ENCODE peak calls at places on chromosome 14, in eight cellular contexts. One of them, this sample, is unnamed.

GRCh38 chr14:20956376-20956976 is 1.2 kb downstream of the RNASE2 start:
- DNase-seq in HS-27A: no peak
- DNase-seq in non-pigmented ciliary epithelial cell: no peak
- DNase-seq in activated naive CD4-positive, alpha-beta T cell: no peak
- DNase-seq in NCI-H774: no peak
- DNase-seq in dorsolateral prefrontal cortex: no peak
- DNase-seq in GM19239: no peak
- DNase-seq in WTC11: no peak
- DNase-seq in this sample: no peak

GRCh38 chr14:36654185-36655053 is 7.2 kb upstream of the PAX9 start:
- DNase-seq in non-pigmented ciliary epithelial cell: no peak
- DNase-seq in NCI-H774: no peak
- DNase-seq in GM19239: no peak
- DNase-seq in activated naive CD4-positive, alpha-beta T cell: no peak
- DNase-seq in WTC11: peak; percentile 63
- DNase-seq in HS-27A: no peak
- DNase-seq in dorsolateral prefrontal cortex: no peak
- DNase-seq in this sample: no peak

GRCh38 chr14:52314521-52315354 is 626 bp downstream of the PTGER2 start:
- DNase-seq in HS-27A: no peak
- DNase-seq in WTC11: peak; percentile 48
- DNase-seq in activated naive CD4-positive, alpha-beta T cell: peak; percentile 9
- DNase-seq in GM19239: no peak
- DNase-seq in non-pigmented ciliary epithelial cell: no peak
- DNase-seq in dorsolateral prefrontal cortex: no peak
- DNase-seq in NCI-H774: no peak
- DNase-seq in this sample: no peak

GRCh38 chr14:81221579-81222102 is 882 bp upstream of the GTF2A1 start:
- DNase-seq in GM19239: no peak
- DNase-seq in NCI-H774: no peak
- DNase-seq in non-pigmented ciliary epithelial cell: no peak
- DNase-seq in activated naive CD4-positive, alpha-beta T cell: no peak
- DNase-seq in WTC11: no peak
- DNase-seq in HS-27A: no peak
- DNase-seq in dorsolateral prefrontal cortex: no peak
- DNase-seq in this sample: no peak

GRCh38 chr14:69715725-69716482 is 51.0 kb upstream of the SRSF5 start:
- DNase-seq in non-pigmented ciliary epithelial cell: peak; percentile 60
- DNase-seq in activated naive CD4-positive, alpha-beta T cell: no peak
- DNase-seq in WTC11: no peak
- DNase-seq in NCI-H774: peak; percentile 43
- DNase-seq in GM19239: no peak
- DNase-seq in dorsolateral prefrontal cortex: peak; percentile 66
- DNase-seq in HS-27A: no peak
- DNase-seq in this sample: peak; percentile 70

GRCh38 chr14:20866963-20867362 is 24.2 kb upstream of the RNASE3 start:
- DNase-seq in non-pigmented ciliary epithelial cell: no peak
- DNase-seq in HS-27A: no peak
- DNase-seq in WTC11: peak; percentile 30
- DNase-seq in GM19239: no peak
- DNase-seq in activated naive CD4-positive, alpha-beta T cell: no peak
- DNase-seq in NCI-H774: no peak
- DNase-seq in dorsolateral prefrontal cortex: no peak
- DNase-seq in this sample: no peak

GRCh38 chr14:37318938-37319337 is 121.2 kb downstream of the MIPOL1 start:
- DNase-seq in HS-27A: no peak
- DNase-seq in non-pigmented ciliary epithelial cell: no peak
- DNase-seq in WTC11: no peak
- DNase-seq in GM19239: no peak
- DNase-seq in activated naive CD4-positive, alpha-beta T cell: no peak
- DNase-seq in NCI-H774: no peak
- DNase-seq in dorsolateral prefrontal cortex: no peak
- DNase-seq in this sample: no peak

GRCh38 chr14:89657014-89657413 is 240.0 kb upstream of the FOXN3 start:
- DNase-seq in activated naive CD4-positive, alpha-beta T cell: no peak
- DNase-seq in dorsolateral prefrontal cortex: no peak
- DNase-seq in GM19239: no peak
- DNase-seq in HS-27A: no peak
- DNase-seq in WTC11: no peak
- DNase-seq in NCI-H774: no peak
- DNase-seq in non-pigmented ciliary epithelial cell: no peak
- DNase-seq in this sample: no peak

GRCh38 chr14:74979442-74980397 is 23.0 kb upstream of the EIF2B2 start:
- DNase-seq in HS-27A: no peak
- DNase-seq in non-pigmented ciliary epithelial cell: no peak
- DNase-seq in NCI-H774: no peak
- DNase-seq in WTC11: peak; percentile 54
- DNase-seq in GM19239: no peak
- DNase-seq in dorsolateral prefrontal cortex: no peak
- DNase-seq in activated naive CD4-positive, alpha-beta T cell: no peak
- DNase-seq in this sample: no peak

GRCh38 chr14:38254565-38255407 is 1.1 kb downstream of the CLEC14A start:
- DNase-seq in activated naive CD4-positive, alpha-beta T cell: no peak
- DNase-seq in non-pigmented ciliary epithelial cell: no peak
- DNase-seq in WTC11: peak; percentile 17
- DNase-seq in GM19239: no peak
- DNase-seq in NCI-H774: no peak
- DNase-seq in dorsolateral prefrontal cortex: peak; percentile 5
- DNase-seq in HS-27A: no peak
- DNase-seq in this sample: no peak

GRCh38 chr14:90103808-90104207 is 42.0 kb downstream of the KCNK13 start:
- DNase-seq in activated naive CD4-positive, alpha-beta T cell: no peak
- DNase-seq in dorsolateral prefrontal cortex: no peak
- DNase-seq in non-pigmented ciliary epithelial cell: no peak
- DNase-seq in GM19239: no peak
- DNase-seq in WTC11: no peak
- DNase-seq in NCI-H774: no peak
- DNase-seq in HS-27A: no peak
- DNase-seq in this sample: no peak

GRCh38 chr14:49892301-49892635 is 614 bp upstream of the ARF6 start:
- DNase-seq in NCI-H774: no peak
- DNase-seq in non-pigmented ciliary epithelial cell: peak; percentile 51
- DNase-seq in WTC11: no peak
- DNase-seq in HS-27A: no peak
- DNase-seq in dorsolateral prefrontal cortex: peak; percentile 58
- DNase-seq in GM19239: no peak
- DNase-seq in activated naive CD4-positive, alpha-beta T cell: no peak
- DNase-seq in this sample: no peak

GRCh38 chr14:75513911-75514672 is 8.2 kb upstream of the BATF start:
- DNase-seq in non-pigmented ciliary epithelial cell: no peak
- DNase-seq in WTC11: no peak
- DNase-seq in dorsolateral prefrontal cortex: no peak
- DNase-seq in GM19239: no peak
- DNase-seq in activated naive CD4-positive, alpha-beta T cell: no peak
- DNase-seq in NCI-H774: no peak
- DNase-seq in HS-27A: no peak
- DNase-seq in this sample: no peak

GRCh38 chr14:61196792-61197191 is 84.3 kb downstream of the TMEM30B start:
- DNase-seq in activated naive CD4-positive, alpha-beta T cell: no peak
- DNase-seq in GM19239: no peak
- DNase-seq in non-pigmented ciliary epithelial cell: no peak
- DNase-seq in NCI-H774: no peak
- DNase-seq in WTC11: no peak
- DNase-seq in HS-27A: no peak
- DNase-seq in dorsolateral prefrontal cortex: no peak
- DNase-seq in this sample: no peak

GRCh38 chr14:58846682-58847465 is 209.1 kb downstream of the DACT1 start:
- DNase-seq in GM19239: no peak
- DNase-seq in NCI-H774: no peak
- DNase-seq in HS-27A: no peak
- DNase-seq in activated naive CD4-positive, alpha-beta T cell: no peak
- DNase-seq in dorsolateral prefrontal cortex: no peak
- DNase-seq in non-pigmented ciliary epithelial cell: no peak
- DNase-seq in WTC11: no peak
- DNase-seq in this sample: no peak

GRCh38 chr14:89723930-89724915 is 230.3 kb downstream of the EFCAB11 start:
- DNase-seq in HS-27A: no peak
- DNase-seq in non-pigmented ciliary epithelial cell: no peak
- DNase-seq in NCI-H774: no peak
- DNase-seq in WTC11: no peak
- DNase-seq in activated naive CD4-positive, alpha-beta T cell: no peak
- DNase-seq in dorsolateral prefrontal cortex: no peak
- DNase-seq in GM19239: peak; percentile 18
- DNase-seq in this sample: no peak

GRCh38 chr14:100422556-100423420 is 99.6 kb downstream of the SLC25A47 start:
- DNase-seq in activated naive CD4-positive, alpha-beta T cell: no peak
- DNase-seq in non-pigmented ciliary epithelial cell: no peak
- DNase-seq in WTC11: no peak
- DNase-seq in GM19239: no peak
- DNase-seq in HS-27A: no peak
- DNase-seq in dorsolateral prefrontal cortex: no peak
- DNase-seq in NCI-H774: no peak
- DNase-seq in this sample: no peak

GRCh38 chr14:22071001-22071400 is 397.4 kb upstream of the OR4E1 start:
- DNase-seq in NCI-H774: no peak
- DNase-seq in dorsolateral prefrontal cortex: no peak
- DNase-seq in activated naive CD4-positive, alpha-beta T cell: no peak
- DNase-seq in non-pigmented ciliary epithelial cell: no peak
- DNase-seq in GM19239: no peak
- DNase-seq in WTC11: no peak
- DNase-seq in HS-27A: no peak
- DNase-seq in this sample: no peak

GRCh38 chr14:59787045-59787674 is 83.4 kb downstream of the RTN1 start:
- DNase-seq in dorsolateral prefrontal cortex: no peak
- DNase-seq in WTC11: peak; percentile 12
- DNase-seq in non-pigmented ciliary epithelial cell: no peak
- DNase-seq in GM19239: no peak
- DNase-seq in HS-27A: no peak
- DNase-seq in NCI-H774: no peak
- DNase-seq in activated naive CD4-positive, alpha-beta T cell: no peak
- DNase-seq in this sample: no peak

GRCh38 chr14:95068091-95068490 is 89.2 kb downstream of the DICER1 start:
- DNase-seq in NCI-H774: no peak
- DNase-seq in activated naive CD4-positive, alpha-beta T cell: no peak
- DNase-seq in HS-27A: no peak
- DNase-seq in non-pigmented ciliary epithelial cell: no peak
- DNase-seq in GM19239: no peak
- DNase-seq in WTC11: no peak
- DNase-seq in dorsolateral prefrontal cortex: no peak
- DNase-seq in this sample: no peak

GRCh38 chr14:87043667-87044200 is 949.2 kb downstream of the GALC start:
- DNase-seq in NCI-H774: no peak
- DNase-seq in activated naive CD4-positive, alpha-beta T cell: no peak
- DNase-seq in dorsolateral prefrontal cortex: no peak
- DNase-seq in WTC11: no peak
- DNase-seq in HS-27A: no peak
- DNase-seq in GM19239: no peak
- DNase-seq in non-pigmented ciliary epithelial cell: no peak
- DNase-seq in this sample: no peak

GRCh38 chr14:93263416-93263815 is 56.4 kb downstream of the UBR7 start:
- DNase-seq in GM19239: no peak
- DNase-seq in WTC11: no peak
- DNase-seq in HS-27A: no peak
- DNase-seq in NCI-H774: no peak
- DNase-seq in dorsolateral prefrontal cortex: no peak
- DNase-seq in non-pigmented ciliary epithelial cell: no peak
- DNase-seq in activated naive CD4-positive, alpha-beta T cell: no peak
- DNase-seq in this sample: no peak

GRCh38 chr14:21264025-21264801 is 5.0 kb downstream of the HNRNPC start:
- DNase-seq in activated naive CD4-positive, alpha-beta T cell: no peak
- DNase-seq in GM19239: peak; percentile 12
- DNase-seq in HS-27A: peak; percentile 63
- DNase-seq in dorsolateral prefrontal cortex: no peak
- DNase-seq in NCI-H774: no peak
- DNase-seq in WTC11: no peak
- DNase-seq in non-pigmented ciliary epithelial cell: peak; percentile 72
- DNase-seq in this sample: no peak

GRCh38 chr14:74867673-74868072 is 8.3 kb downstream of the PROX2 start:
- DNase-seq in HS-27A: no peak
- DNase-seq in WTC11: no peak
- DNase-seq in dorsolateral prefrontal cortex: peak; percentile 38
- DNase-seq in activated naive CD4-positive, alpha-beta T cell: no peak
- DNase-seq in GM19239: no peak
- DNase-seq in non-pigmented ciliary epithelial cell: no peak
- DNase-seq in NCI-H774: no peak
- DNase-seq in this sample: peak; percentile 27

GRCh38 chr14:90487031-90487430 is 90.2 kb downstream of the CALM1 start:
- DNase-seq in non-pigmented ciliary epithelial cell: no peak
- DNase-seq in NCI-H774: peak; percentile 70
- DNase-seq in WTC11: no peak
- DNase-seq in HS-27A: no peak
- DNase-seq in GM19239: no peak
- DNase-seq in activated naive CD4-positive, alpha-beta T cell: no peak
- DNase-seq in dorsolateral prefrontal cortex: peak; percentile 48
- DNase-seq in this sample: no peak

GRCh38 chr14:24071144-24071697 is at the start of gene CPNE6:
- DNase-seq in GM19239: no peak
- DNase-seq in NCI-H774: no peak
- DNase-seq in non-pigmented ciliary epithelial cell: no peak
- DNase-seq in HS-27A: no peak
- DNase-seq in WTC11: no peak
- DNase-seq in dorsolateral prefrontal cortex: peak; percentile 63
- DNase-seq in activated naive CD4-positive, alpha-beta T cell: no peak
- DNase-seq in this sample: peak; percentile 64

GRCh38 chr14:105601360-105602242 is 75.2 kb downstream of the TMEM121 start:
- DNase-seq in dorsolateral prefrontal cortex: no peak
- DNase-seq in WTC11: no peak
- DNase-seq in activated naive CD4-positive, alpha-beta T cell: no peak
- DNase-seq in non-pigmented ciliary epithelial cell: no peak
- DNase-seq in HS-27A: no peak
- DNase-seq in NCI-H774: no peak
- DNase-seq in GM19239: no peak
- DNase-seq in this sample: no peak

GRCh38 chr14:102078344-102078743 is 8.5 kb downstream of the HSP90AA1 start:
- DNase-seq in HS-27A: no peak
- DNase-seq in dorsolateral prefrontal cortex: no peak
- DNase-seq in NCI-H774: no peak
- DNase-seq in activated naive CD4-positive, alpha-beta T cell: no peak
- DNase-seq in non-pigmented ciliary epithelial cell: no peak
- DNase-seq in WTC11: no peak
- DNase-seq in GM19239: no peak
- DNase-seq in this sample: no peak

GRCh38 chr14:98445736-98446135 is 826.3 kb downstream of the BCL11B start:
- DNase-seq in WTC11: no peak
- DNase-seq in non-pigmented ciliary epithelial cell: no peak
- DNase-seq in activated naive CD4-positive, alpha-beta T cell: no peak
- DNase-seq in dorsolateral prefrontal cortex: no peak
- DNase-seq in NCI-H774: no peak
- DNase-seq in HS-27A: no peak
- DNase-seq in GM19239: no peak
- DNase-seq in this sample: no peak

GRCh38 chr14:57712101-57712500 is 153.8 kb downstream of the SLC35F4 start:
- DNase-seq in dorsolateral prefrontal cortex: no peak
- DNase-seq in GM19239: no peak
- DNase-seq in HS-27A: no peak
- DNase-seq in NCI-H774: no peak
- DNase-seq in non-pigmented ciliary epithelial cell: no peak
- DNase-seq in activated naive CD4-positive, alpha-beta T cell: no peak
- DNase-seq in WTC11: no peak
- DNase-seq in this sample: no peak

GRCh38 chr14:66649515-66649914 is 141.6 kb downstream of the GPHN start:
- DNase-seq in activated naive CD4-positive, alpha-beta T cell: no peak
- DNase-seq in HS-27A: no peak
- DNase-seq in dorsolateral prefrontal cortex: no peak
- DNase-seq in WTC11: no peak
- DNase-seq in non-pigmented ciliary epithelial cell: no peak
- DNase-seq in GM19239: no peak
- DNase-seq in NCI-H774: peak; percentile 19
- DNase-seq in this sample: no peak

GRCh38 chr14:83085141-83085540 is 1551.5 kb upstream of the SEL1L start:
- DNase-seq in WTC11: no peak
- DNase-seq in HS-27A: no peak
- DNase-seq in activated naive CD4-positive, alpha-beta T cell: no peak
- DNase-seq in GM19239: no peak
- DNase-seq in non-pigmented ciliary epithelial cell: no peak
- DNase-seq in dorsolateral prefrontal cortex: no peak
- DNase-seq in NCI-H774: no peak
- DNase-seq in this sample: no peak

GRCh38 chr14:99327458-99328250 is 55.7 kb upstream of the BCL11B start:
- DNase-seq in non-pigmented ciliary epithelial cell: no peak
- DNase-seq in dorsolateral prefrontal cortex: no peak
- DNase-seq in HS-27A: no peak
- DNase-seq in GM19239: no peak
- DNase-seq in WTC11: no peak
- DNase-seq in activated naive CD4-positive, alpha-beta T cell: no peak
- DNase-seq in NCI-H774: no peak
- DNase-seq in this sample: no peak

GRCh38 chr14:52769889-52770288 is 21.5 kb downstream of the GNPNAT1 start:
- DNase-seq in WTC11: no peak
- DNase-seq in non-pigmented ciliary epithelial cell: no peak
- DNase-seq in HS-27A: no peak
- DNase-seq in NCI-H774: no peak
- DNase-seq in dorsolateral prefrontal cortex: no peak
- DNase-seq in GM19239: no peak
- DNase-seq in activated naive CD4-positive, alpha-beta T cell: no peak
- DNase-seq in this sample: no peak

This sample was measured in cerebellar nuclear complex.